ENCODE peak calls at places on chromosomes 7 and 10, in nine cellular contexts. J, V, H, N, M, C, U, B and I are unnamed samples.

GRCh38 chr7:104328308-104328969 is at the start of gene LHFPL3:
- DNase-seq in J (no peak), V (no peak), H (no peak), N (no peak), M (no peak), C (peak; percentile 0), U (no peak), B (no peak), I (peak; percentile 10)

GRCh38 chr10:95290801-95291633 is at the start of gene PDLIM1:
- DNase-seq in J (peak; percentile 42), V (peak; percentile 70), H (no peak), N (no peak), M (peak; percentile 80), C (peak; percentile 65), U (peak; percentile 71), B (peak; percentile 68), I (peak; percentile 93)

GRCh38 chr7:15783971-15784693 is 97.6 kb upstream of the MEOX2 start:
- DNase-seq in J (no peak), V (no peak), H (no peak), N (no peak), M (no peak), C (no peak), U (no peak), B (no peak), I (no peak)

GRCh38 chr10:109934958-109935793 is 11.9 kb upstream of the XPNPEP1 start:
- DNase-seq in J (no peak), V (peak; percentile 56), H (no peak), N (no peak), M (no peak), C (peak; percentile 77), U (no peak), B (peak; percentile 86), I (no peak)

GRCh38 chr7:30505174-30505697 is 607 bp upstream of the GGCT start:
- DNase-seq in J (no peak), V (no peak), H (no peak), N (no peak), M (no peak), C (no peak), U (no peak), B (no peak), I (no peak)

GRCh38 chr7:156650042-156650441 is 9.5 kb downstream of the RNF32 start:
- DNase-seq in J (no peak), V (no peak), H (no peak), N (no peak), M (no peak), C (peak; percentile 26), U (no peak), B (peak; percentile 21), I (peak; percentile 65)

GRCh38 chr10:89158446-89158845 is 48.7 kb downstream of the CH25H start:
- DNase-seq in J (no peak), V (peak; percentile 49), H (no peak), N (no peak), M (no peak), C (no peak), U (no peak), B (no peak), I (no peak)

GRCh38 chr7:132551928-132552327 is 24.3 kb downstream of the PLXNA4 start:
- DNase-seq in J (no peak), V (no peak), H (no peak), N (no peak), M (no peak), C (no peak), U (no peak), B (no peak), I (no peak)

GRCh38 chr7:102284891-102285540 is 1.7 kb upstream of the SH2B2 start:
- DNase-seq in J (peak; percentile 36), V (no peak), H (no peak), N (no peak), M (peak; percentile 62), C (no peak), U (peak; percentile 44), B (no peak), I (no peak)

GRCh38 chr10:34719336-34719735 is 95.8 kb downstream of the PARD3 start:
- DNase-seq in J (no peak), V (no peak), H (no peak), N (no peak), M (no peak), C (no peak), U (no peak), B (no peak), I (no peak)

GRCh38 chr7:106284516-106285050 is at the start of gene NAMPT:
- DNase-seq in J (no peak), V (peak; percentile 27), H (no peak), N (no peak), M (peak; percentile 56), C (no peak), U (peak; percentile 55), B (no peak), I (peak; percentile 75)

GRCh38 chr7:130995252-130996081 is 261.5 kb upstream of the KLF14 start:
- DNase-seq in J (no peak), V (peak; percentile 93), H (no peak), N (no peak), M (no peak), C (peak; percentile 43), U (no peak), B (no peak), I (peak; percentile 22)

GRCh38 chr10:119416855-119417254 is 125.7 kb downstream of the RGS10 start:
- DNase-seq in J (peak; percentile 77), V (peak; percentile 41), H (no peak), N (peak; percentile 45), M (peak; percentile 56), C (peak; percentile 68), U (peak; percentile 82), B (peak; percentile 64), I (peak; percentile 78)

GRCh38 chr7:111871283-111871682 is 309.0 kb upstream of the IMMP2L start:
- DNase-seq in J (no peak), V (no peak), H (no peak), N (no peak), M (no peak), C (no peak), U (no peak), B (no peak), I (no peak)

GRCh38 chr10:99694171-99694570 is 34.9 kb downstream of the ENTPD7 start:
- DNase-seq in J (no peak), V (peak; percentile 54), H (peak; percentile 81), N (no peak), M (no peak), C (peak; percentile 85), U (no peak), B (peak; percentile 47), I (no peak)

GRCh38 chr7:1938788-1939433 is 268.8 kb downstream of the ELFN1 start:
- DNase-seq in J (no peak), V (peak; percentile 30), H (no peak), N (no peak), M (no peak), C (no peak), U (no peak), B (no peak), I (no peak)
- H3K4me3 ChIP-seq in J (no peak overlapping the region), V (no peak overlapping the region), H (no peak overlapping the region), N (peak overlapping the region; percentile 65), M (no peak overlapping the region), C (no peak overlapping the region), U (no peak overlapping the region), B (no peak overlapping the region), I (no peak overlapping the region)

DNA sequence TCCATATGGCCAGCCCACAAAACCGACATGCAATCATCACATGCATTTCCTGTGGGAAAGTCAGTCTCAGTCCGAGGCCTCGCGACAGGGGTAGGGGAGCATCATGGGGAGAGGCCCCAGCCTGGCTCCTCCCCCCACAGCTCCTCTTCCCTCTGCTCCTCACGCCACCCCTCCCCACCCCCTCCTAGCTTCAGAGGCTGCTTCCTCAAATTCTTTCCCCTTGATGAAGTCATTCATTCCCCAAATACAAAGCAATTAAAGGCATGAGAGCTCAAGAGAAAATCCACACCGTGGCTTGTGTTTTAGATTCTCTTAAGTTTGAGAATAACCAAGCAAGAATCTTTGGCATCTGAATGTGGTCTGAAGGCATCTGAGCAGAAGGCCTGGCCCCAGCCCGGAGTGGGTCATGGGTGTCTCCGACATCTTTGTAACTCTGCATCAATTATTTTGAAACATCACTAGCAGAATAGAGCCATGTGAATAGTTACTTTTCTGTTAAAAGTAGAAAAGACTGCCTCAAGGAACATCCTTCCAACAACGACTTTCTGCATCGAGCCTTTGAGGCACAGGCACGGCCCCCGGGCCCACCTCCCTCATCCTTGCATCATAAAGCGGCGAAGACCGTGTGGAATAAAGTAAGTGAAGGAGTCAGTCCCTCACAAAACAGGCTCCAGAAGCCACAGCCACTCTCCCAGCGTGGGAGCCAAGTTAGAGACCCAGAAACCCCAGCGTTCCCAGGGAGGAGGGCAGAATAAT is 90.9 kb downstream of the DIP2C start:
- DNase-seq in J (no peak), V (no peak), H (peak; percentile 94), N (no peak), M (no peak), C (peak; percentile 94), U (no peak), B (peak; percentile 79), I (peak; percentile 47)
- H3K4me3 ChIP-seq in J (no peak overlapping the region), V (no peak overlapping the region), H (no peak overlapping the region), N (no peak overlapping the region), M (no peak overlapping the region), C (no peak overlapping the region), U (no peak overlapping the region), B (no peak overlapping the region), I (no peak overlapping the region)

DNA sequence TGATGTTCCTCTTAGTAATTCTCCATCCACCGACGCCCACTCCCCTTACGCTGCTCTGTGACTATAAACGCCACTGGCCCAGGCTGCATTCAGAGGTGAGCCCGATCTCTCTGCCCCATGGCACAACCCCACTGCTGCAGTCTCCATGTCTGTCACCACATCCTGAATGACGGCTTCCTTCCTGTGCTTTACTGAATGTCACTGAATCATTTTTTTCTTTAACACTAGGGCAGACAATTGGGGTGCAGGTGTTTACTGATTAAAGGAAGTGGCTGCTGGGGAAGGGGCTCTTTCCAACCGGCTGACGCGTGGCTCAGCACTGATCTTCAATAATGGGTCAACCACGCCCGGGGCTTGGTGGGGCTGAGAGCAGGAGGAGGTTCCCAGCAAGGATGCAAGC is 208.3 kb downstream of the USP6NL start:
- DNase-seq in J (no peak), V (no peak), H (no peak), N (peak; percentile 23), M (no peak), C (no peak), U (peak; percentile 63), B (no peak), I (no peak)
- H3K4me3 ChIP-seq in J (no peak overlapping the region), V (no peak overlapping the region), H (no peak overlapping the region), N (no peak overlapping the region), M (no peak overlapping the region), C (no peak overlapping the region), U (peak overlapping the region; percentile 7), B (no peak overlapping the region), I (no peak overlapping the region)

GRCh38 chr7:4775281-4776159 is at the start of gene AP5Z1:
- DNase-seq in J (peak; percentile 95), V (peak; percentile 95), H (peak; percentile 92), N (peak; percentile 90), M (peak; percentile 96), C (peak; percentile 98), U (peak; percentile 97), B (peak; percentile 97), I (peak; percentile 99)

GRCh38 chr7:4772306-4772705 is 3.1 kb upstream of the AP5Z1 start:
- DNase-seq in J (no peak), V (no peak), H (no peak), N (no peak), M (no peak), C (no peak), U (no peak), B (no peak), I (no peak)

GRCh38 chr7:4774804-4775280 is 581 bp upstream of the AP5Z1 start:
- DNase-seq in J (no peak), V (peak; percentile 70), H (peak; percentile 16), N (no peak), M (peak; percentile 50), C (peak; percentile 85), U (no peak), B (peak; percentile 76), I (peak; percentile 64)

GRCh38 chr7:4776160-4776623 is 769 bp downstream of the AP5Z1 start:
- DNase-seq in J (no peak), V (peak; percentile 40), H (no peak), N (no peak), M (no peak), C (no peak), U (no peak), B (no peak), I (no peak)

GRCh38 chr7:4774007-4774406 is 1.4 kb upstream of the AP5Z1 start:
- DNase-seq in J (no peak), V (no peak), H (no peak), N (no peak), M (no peak), C (no peak), U (no peak), B (no peak), I (no peak)
- H3K4me3 ChIP-seq in J (no peak overlapping the region), V (no peak overlapping the region), H (no peak overlapping the region), N (no peak overlapping the region), M (no peak overlapping the region), C (no peak overlapping the region), U (no peak overlapping the region), B (no peak overlapping the region), I (no peak overlapping the region)